ENCODE peak calls at places on chromosomes 16 and 17, in four cellular contexts. One of them, this sample, is unnamed.

GRCh38 chr16:4460936-4461249 is 13.5 kb downstream of the NMRAL1 start:
- DNase-seq in K562: no peak
- DNase-seq in GM12878: no peak
- DNase-seq in HepG2: no peak
- DNase-seq in this sample: no peak

GRCh38 chr16:73125860-73126259 is 77.9 kb upstream of the ZFHX3 start:
- DNase-seq in K562: no peak
- DNase-seq in GM12878: no peak
- DNase-seq in HepG2: no peak
- DNase-seq in this sample: no peak

GRCh38 chr17:7997186-7997585 is 5.2 kb upstream of the GUCY2D start:
- DNase-seq in K562: no peak
- DNase-seq in GM12878: no peak
- DNase-seq in HepG2: peak
- DNase-seq in this sample: no peak

GRCh38 chr17:68378202-68379149 is 78.8 kb downstream of the WIPI1 start:
- DNase-seq in K562: no peak
- DNase-seq in GM12878: no peak
- DNase-seq in HepG2: peak
- DNase-seq in this sample: no peak

GRCh38 chr16:78566397-78567073 is 467.1 kb downstream of the WWOX start:
- DNase-seq in K562: no peak
- DNase-seq in GM12878: no peak
- DNase-seq in HepG2: no peak
- DNase-seq in this sample: no peak

GRCh38 chr16:85428168-85428898 is 184.8 kb upstream of the GSE1 start:
- DNase-seq in K562: peak
- DNase-seq in GM12878: no peak
- DNase-seq in HepG2: no peak
- DNase-seq in this sample: peak

GRCh38 chr17:27532269-27533067 is 76.2 kb downstream of the KSR1 start:
- DNase-seq in K562: no peak
- DNase-seq in GM12878: no peak
- DNase-seq in HepG2: peak
- DNase-seq in this sample: no peak

GRCh38 chr16:6549415-6549814 is 783.2 kb upstream of the RBFOX1 start:
- DNase-seq in K562: peak
- DNase-seq in GM12878: no peak
- DNase-seq in HepG2: no peak
- DNase-seq in this sample: no peak

GRCh38 chr16:84518804-84519341 is 14.4 kb upstream of the MEAK7 start:
- DNase-seq in K562: no peak
- DNase-seq in GM12878: no peak
- DNase-seq in HepG2: no peak
- DNase-seq in this sample: no peak

GRCh38 chr17:77696720-77697460 is 261.6 kb upstream of the TNRC6C start:
- DNase-seq in K562: no peak
- DNase-seq in GM12878: no peak
- DNase-seq in HepG2: no peak
- DNase-seq in this sample: peak

GRCh38 chr16:85172465-85173071 is 60.3 kb upstream of the CIBAR2 start:
- DNase-seq in K562: peak
- DNase-seq in GM12878: no peak
- DNase-seq in HepG2: peak
- DNase-seq in this sample: no peak

GRCh38 chr17:60153606-60154355 is 4.0 kb downstream of the CA4 start:
- DNase-seq in K562: no peak
- DNase-seq in GM12878: no peak
- DNase-seq in HepG2: no peak
- DNase-seq in this sample: no peak

GRCh38 chr17:45229681-45230409 is 8.2 kb downstream of the FMNL1 start:
- DNase-seq in K562: no peak
- DNase-seq in GM12878: no peak
- DNase-seq in HepG2: no peak
- DNase-seq in this sample: no peak

GRCh38 chr16:87233928-87234327 is 83.3 kb downstream of the C16orf95 start:
- DNase-seq in K562: peak
- DNase-seq in GM12878: no peak
- DNase-seq in HepG2: peak
- DNase-seq in this sample: no peak

GRCh38 chr17:9227819-9228407 is 206.6 kb downstream of the NTN1 start:
- DNase-seq in K562: no peak
- DNase-seq in GM12878: no peak
- DNase-seq in HepG2: no peak
- DNase-seq in this sample: no peak

GRCh38 chr17:67491009-67491677 is 114.1 kb downstream of the PITPNC1 start:
- DNase-seq in K562: no peak
- DNase-seq in GM12878: no peak
- DNase-seq in HepG2: peak
- DNase-seq in this sample: peak

GRCh38 chr17:38325221-38325851 is 18.4 kb downstream of the GPR179 start:
- DNase-seq in K562: no peak
- DNase-seq in GM12878: no peak
- DNase-seq in HepG2: no peak
- DNase-seq in this sample: no peak

GRCh38 chr16:48687421-48688038 is 77.5 kb upstream of the N4BP1 start:
- DNase-seq in K562: peak
- DNase-seq in GM12878: peak
- DNase-seq in HepG2: peak
- DNase-seq in this sample: no peak

GRCh38 chr16:58024347-58024672 is 1.2 kb upstream of the MMP15 start:
- DNase-seq in K562: no peak
- DNase-seq in GM12878: no peak
- DNase-seq in HepG2: no peak
- DNase-seq in this sample: no peak
- TF ChIP-seq YY1 in K562: no peak
- TF ChIP-seq YY1 in GM12878: no peak
- TF ChIP-seq YY1 in HepG2: no peak
- TF ChIP-seq YY1 in this sample: no peak

GRCh38 chr16:67884-68789 is 4.3 kb downstream of the RHBDF1 start:
- DNase-seq in K562: no peak
- DNase-seq in GM12878: no peak
- DNase-seq in HepG2: no peak
- DNase-seq in this sample: no peak
- TF ChIP-seq ATF2 in K562: no peak
- TF ChIP-seq ATF2 in GM12878: no peak
- TF ChIP-seq ATF2 in HepG2: no peak
- TF ChIP-seq ATF2 in this sample: no peak

GRCh38 chr16:1340730-1341494 is 7.5 kb downstream of the BAIAP3 start:
- DNase-seq in K562: no peak
- DNase-seq in GM12878: no peak
- DNase-seq in HepG2: no peak
- DNase-seq in this sample: no peak
- TF ChIP-seq HDAC2 in K562: no peak
- TF ChIP-seq HDAC2 in GM12878: no peak
- TF ChIP-seq HDAC2 in HepG2: no peak
- TF ChIP-seq HDAC2 in this sample: no peak

GRCh38 chr17:40034426-40035161 is 19.4 kb downstream of the CSF3 start:
- DNase-seq in K562: no peak
- DNase-seq in GM12878: no peak
- DNase-seq in HepG2: no peak
- DNase-seq in this sample: no peak
- TF ChIP-seq YY1 in K562: no peak
- TF ChIP-seq YY1 in GM12878: no peak
- TF ChIP-seq YY1 in HepG2: no peak
- TF ChIP-seq YY1 in this sample: no peak

This sample was measured in H1.